ENCODE peak calls at places on chromosomes 1 and 21, in eight cellular contexts. M is right lobe of liver, X is cardiac fibroblast, I is retinal pigment epithelial cell, Q is lower leg skin, O is AG10803, K is SK-N-SH, P is astrocyte of the spinal cord. R is an unnamed sample.

GRCh38 chr1:36144413-36144812 is 4.9 kb downstream of the TRAPPC3 start:
- DNase-seq in X (no peak), Q (no peak), M (no peak), P (no peak), I (no peak), K (no peak), O (no peak), R (no peak)

GRCh38 chr1:226875641-226876295 is 5.4 kb downstream of the PSEN2 start:
- DNase-seq in O (no peak), P (peak; percentile 39), Q (peak; percentile 67), I (peak; percentile 49), X (peak; percentile 29), K (no peak), M (peak; percentile 78), R (no peak)

GRCh38 chr21:37266515-37267221 is 466 bp downstream of the VPS26C start:
- DNase-seq in P (peak; percentile 36), O (peak; percentile 38), I (no peak), K (peak; percentile 57), M (peak; percentile 68), X (peak; percentile 40), Q (no peak), R (no peak)

GRCh38 chr1:157992031-157992568 is 1.3 kb upstream of the KIRREL1 start:
- DNase-seq in K (peak; percentile 63), Q (peak; percentile 92), P (peak; percentile 68), I (no peak), M (peak; percentile 50), X (peak; percentile 79), O (peak; percentile 61), R (peak; percentile 88)

GRCh38 chr1:179146916-179147315 is 65.0 kb downstream of the TOR3A start:
- DNase-seq in X (no peak), M (no peak), K (no peak), P (no peak), Q (no peak), O (no peak), I (no peak), R (peak; percentile 52)

GRCh38 chr1:31354266-31354665 is 18.6 kb downstream of the FABP3 start:
- DNase-seq in M (no peak), X (peak; percentile 25), Q (no peak), K (no peak), O (no peak), P (no peak), I (peak; percentile 66), R (peak; percentile 36)

GRCh38 chr1:180888870-180889269 is 23.8 kb upstream of the KIAA1614 start:
- DNase-seq in K (no peak), M (no peak), X (no peak), Q (no peak), P (no peak), I (no peak), O (no peak), R (no peak)

GRCh38 chr1:56586502-56586901 is 7.1 kb upstream of the PLPP3 start:
- DNase-seq in Q (no peak), K (no peak), O (no peak), X (no peak), M (no peak), I (no peak), P (no peak), R (no peak)

GRCh38 chr1:11522400-11523235 is 43.7 kb downstream of the DISP3 start:
- DNase-seq in Q (peak; percentile 72), I (no peak), X (no peak), P (no peak), K (no peak), M (no peak), O (no peak), R (no peak)

GRCh38 chr1:3349968-3350299 is 104.5 kb upstream of the ARHGEF16 start:
- DNase-seq in Q (no peak), O (no peak), M (no peak), I (no peak), P (no peak), X (no peak), K (no peak), R (no peak)

GRCh38 chr1:38677311-38677710 is 182.3 kb downstream of the RRAGC start:
- DNase-seq in K (no peak), P (no peak), M (no peak), X (no peak), Q (no peak), I (no peak), O (no peak), R (no peak)

GRCh38 chr1:72000809-72001208 is 281.5 kb downstream of the NEGR1 start:
- DNase-seq in O (peak; percentile 5), X (no peak), I (no peak), P (peak; percentile 10), M (no peak), K (no peak), Q (no peak), R (no peak)

GRCh38 chr1:37265156-37265555 is 209.2 kb upstream of the ZC3H12A start:
- DNase-seq in K (no peak), X (no peak), Q (no peak), M (no peak), I (no peak), P (no peak), O (no peak), R (no peak)

GRCh38 chr1:31814631-31815306 is 1.1 kb downstream of the SPOCD1 start:
- DNase-seq in O (no peak), I (no peak), M (no peak), X (no peak), P (no peak), K (no peak), Q (peak; percentile 67), R (no peak)

GRCh38 chr1:66696771-66697170 is 55.5 kb upstream of the DYNLT5 start:
- DNase-seq in P (no peak), M (no peak), I (no peak), Q (no peak), O (no peak), K (no peak), X (no peak), R (no peak)

GRCh38 chr1:59505596-59506028 is 208.7 kb downstream of the FGGY start:
- DNase-seq in M (no peak), P (no peak), X (no peak), O (peak; percentile 43), I (peak; percentile 48), Q (no peak), K (no peak), R (no peak)

GRCh38 chr1:39509360-39510009 is 18.0 kb downstream of the BMP8A start:
- DNase-seq in I (no peak), O (peak; percentile 29), X (peak; percentile 57), Q (no peak), P (peak; percentile 21), K (no peak), M (peak; percentile 46), R (no peak)

GRCh38 chr1:64519921-64520320 is 50.0 kb downstream of the CACHD1 start:
- DNase-seq in P (peak; percentile 43), M (no peak), Q (no peak), I (no peak), X (peak; percentile 41), K (no peak), O (peak; percentile 31), R (peak; percentile 75)

GRCh38 chr1:183911285-183911684 is 106.4 kb downstream of the RGL1 start:
- DNase-seq in P (no peak), I (no peak), O (no peak), X (no peak), K (no peak), M (no peak), Q (no peak), R (no peak)

GRCh38 chr1:229027622-229028182 is 243.2 kb upstream of the RAB4A start:
- DNase-seq in K (no peak), I (peak; percentile 56), P (no peak), M (peak; percentile 72), X (peak; percentile 90), Q (no peak), O (peak; percentile 19), R (peak; percentile 3)

GRCh38 chr1:178939328-178939727 is 68.5 kb upstream of the ANGPTL1 start:
- DNase-seq in X (peak; percentile 23), Q (peak; percentile 69), O (peak; percentile 59), I (no peak), K (no peak), M (no peak), P (no peak), R (peak; percentile 36)

GRCh38 chr1:228304225-228304624 is 96.4 kb downstream of the OBSCN start:
- DNase-seq in O (no peak), Q (peak; percentile 61), P (no peak), M (no peak), X (no peak), I (no peak), K (no peak), R (no peak)

GRCh38 chr1:161019767-161020572 is 982 bp downstream of the F11R start:
- DNase-seq in P (no peak), O (no peak), M (no peak), Q (no peak), K (no peak), X (peak; percentile 67), I (no peak), R (peak; percentile 18)
- H3K4me3 ChIP-seq in P (peak overlapping the region; percentile 51), O (peak overlapping the region; percentile 62), M (peak overlapping the region; percentile 91), Q (peak overlapping the region; percentile 57), K (peak overlapping the region; percentile 44), X (peak overlapping the region; percentile 80), I (peak overlapping the region; percentile 80), R (peak overlapping the region; percentile 51)

GRCh38 chr1:166089804-166090203 is 77.0 kb downstream of the FAM78B start:
- DNase-seq in I (no peak), K (peak; percentile 13), O (no peak), Q (no peak), P (no peak), M (no peak), X (no peak), R (no peak)
- TF ChIP-seq CTCF in I (no peak), K (no peak), O (no peak), Q (no peak), P (no peak), M (no peak), X (no peak), R (no peak)

DNA sequence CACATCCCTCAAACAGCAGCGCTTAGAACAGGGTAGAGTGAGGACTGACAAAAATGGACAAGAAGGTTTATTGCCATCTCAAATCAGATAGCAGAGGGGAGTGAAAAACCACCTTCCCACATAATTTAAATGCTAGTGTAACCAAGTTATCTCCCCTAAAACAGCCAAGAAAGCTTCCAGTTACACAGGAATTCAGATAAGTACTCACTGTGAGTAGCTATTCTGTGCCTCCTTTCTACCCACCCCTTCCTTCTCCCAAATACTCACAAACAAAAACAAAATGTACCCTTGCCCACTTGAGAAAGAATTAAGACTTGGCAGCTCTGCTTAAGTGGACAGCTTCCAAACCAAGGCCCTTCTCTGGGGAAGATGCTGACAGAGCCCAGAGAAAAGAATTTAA is 9.1 kb downstream of the OTUD7B start:
- DNase-seq in Q (no peak), K (no peak), I (no peak), P (no peak), M (no peak), O (peak; percentile 18), X (peak; percentile 80), R (no peak)
- H3K4me3 ChIP-seq in Q (no peak overlapping the region), K (no peak overlapping the region), I (no peak overlapping the region), P (no peak overlapping the region), M (no peak overlapping the region), O (no peak overlapping the region), X (no peak overlapping the region), R (no peak overlapping the region)

DNA sequence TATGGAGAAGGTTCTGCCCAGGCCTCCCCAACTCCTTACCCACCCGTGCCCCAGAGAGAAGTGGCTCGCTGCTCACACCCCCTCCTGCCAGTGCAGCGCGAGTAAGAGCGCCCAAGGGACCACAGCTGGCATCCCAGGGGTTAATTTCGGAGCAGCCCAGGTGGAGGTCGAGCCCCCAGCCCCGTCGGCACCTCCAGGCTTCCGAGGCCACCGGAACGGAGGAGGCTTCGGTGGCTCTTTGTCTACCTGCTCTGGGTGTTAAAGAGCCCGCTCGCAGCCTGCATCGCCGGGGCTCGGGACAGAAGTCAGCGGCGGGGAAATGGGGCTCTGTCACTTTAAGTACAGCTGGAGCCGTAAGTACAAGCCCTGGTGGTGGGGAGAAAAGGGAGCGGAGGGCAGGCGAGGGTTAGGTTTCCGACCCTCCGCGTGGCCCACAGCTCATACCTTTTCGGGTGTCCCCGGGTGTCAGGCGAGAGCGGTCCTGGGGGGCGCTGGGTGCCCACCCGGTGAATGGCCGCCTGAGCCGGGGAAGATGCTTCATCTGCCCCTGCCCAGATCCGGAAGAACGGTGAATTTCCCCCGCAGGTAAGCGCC is 89.4 kb upstream of the IPO9 start:
- DNase-seq in P (no peak), X (peak; percentile 66), O (peak; percentile 31), M (peak; percentile 46), Q (peak; percentile 94), K (peak; percentile 85), I (no peak), R (no peak)
- TF ChIP-seq CTCF in P (no peak), X (no peak), O (no peak), M (no peak), Q (no peak), K (no peak), I (no peak), R (no peak)

R was measured in foreskin fibroblast.